ENCODE peak calls at places on chromosomes 2 and 18, in six cellular contexts. One of them, this sample, is unnamed.

GRCh38 chr2:165462433-165462832 is 7.1 kb upstream of the CSRNP3 start:
- DNase-seq in H9: no peak
- DNase-seq in CD4-positive, alpha-beta T cell: no peak
- DNase-seq in heart left ventricle: no peak
- DNase-seq in HepG2: no peak
- DNase-seq in dorsolateral prefrontal cortex: no peak
- DNase-seq in this sample: no peak

GRCh38 chr2:101113441-101114267 is 37.5 kb downstream of the TBC1D8 start:
- DNase-seq in H9: peak
- DNase-seq in CD4-positive, alpha-beta T cell: no peak
- DNase-seq in heart left ventricle: no peak
- DNase-seq in HepG2: peak
- DNase-seq in dorsolateral prefrontal cortex: no peak
- DNase-seq in this sample: no peak

GRCh38 chr18:68679531-68679930 is 35.4 kb downstream of the TMX3 start:
- DNase-seq in H9: no peak
- DNase-seq in CD4-positive, alpha-beta T cell: no peak
- DNase-seq in heart left ventricle: no peak
- DNase-seq in HepG2: no peak
- DNase-seq in dorsolateral prefrontal cortex: peak
- DNase-seq in this sample: no peak

GRCh38 chr18:68397241-68398035 is 317.5 kb downstream of the TMX3 start:
- DNase-seq in H9: no peak
- DNase-seq in CD4-positive, alpha-beta T cell: no peak
- DNase-seq in heart left ventricle: no peak
- DNase-seq in HepG2: no peak
- DNase-seq in dorsolateral prefrontal cortex: no peak
- DNase-seq in this sample: no peak

GRCh38 chr18:33201509-33201926 is 239.0 kb downstream of the CCDC178 start:
- DNase-seq in H9: peak
- DNase-seq in CD4-positive, alpha-beta T cell: no peak
- DNase-seq in heart left ventricle: no peak
- DNase-seq in HepG2: peak
- DNase-seq in dorsolateral prefrontal cortex: no peak
- DNase-seq in this sample: no peak

GRCh38 chr2:112661656-112662305 is 16.0 kb downstream of the SLC20A1 start:
- DNase-seq in H9: no peak
- DNase-seq in CD4-positive, alpha-beta T cell: no peak
- DNase-seq in heart left ventricle: no peak
- DNase-seq in HepG2: no peak
- DNase-seq in dorsolateral prefrontal cortex: no peak
- DNase-seq in this sample: no peak

GRCh38 chr2:17058772-17059402 is 393.3 kb upstream of the CYRIA start:
- DNase-seq in H9: peak
- DNase-seq in CD4-positive, alpha-beta T cell: no peak
- DNase-seq in heart left ventricle: no peak
- DNase-seq in HepG2: no peak
- DNase-seq in dorsolateral prefrontal cortex: no peak
- DNase-seq in this sample: no peak

GRCh38 chr18:57801379-57802165 is 1.5 kb downstream of the ATP8B1 start:
- DNase-seq in H9: peak
- DNase-seq in CD4-positive, alpha-beta T cell: no peak
- DNase-seq in heart left ventricle: peak
- DNase-seq in HepG2: no peak
- DNase-seq in dorsolateral prefrontal cortex: no peak
- DNase-seq in this sample: no peak

GRCh38 chr2:191274404-191274803 is 29.2 kb downstream of the MYO1B start:
- DNase-seq in H9: no peak
- DNase-seq in CD4-positive, alpha-beta T cell: no peak
- DNase-seq in heart left ventricle: no peak
- DNase-seq in HepG2: no peak
- DNase-seq in dorsolateral prefrontal cortex: no peak
- DNase-seq in this sample: no peak

GRCh38 chr18:34744569-34744968 is 34.5 kb downstream of the DTNA start:
- DNase-seq in H9: no peak
- DNase-seq in CD4-positive, alpha-beta T cell: no peak
- DNase-seq in heart left ventricle: no peak
- DNase-seq in HepG2: no peak
- DNase-seq in dorsolateral prefrontal cortex: no peak
- DNase-seq in this sample: no peak

GRCh38 chr2:159076233-159076632 is 107.8 kb downstream of the TANC1 start:
- DNase-seq in H9: no peak
- DNase-seq in CD4-positive, alpha-beta T cell: no peak
- DNase-seq in heart left ventricle: no peak
- DNase-seq in HepG2: no peak
- DNase-seq in dorsolateral prefrontal cortex: no peak
- DNase-seq in this sample: no peak

GRCh38 chr2:162062559-162062958 is 11.5 kb downstream of the DPP4 start:
- DNase-seq in H9: no peak
- DNase-seq in CD4-positive, alpha-beta T cell: no peak
- DNase-seq in heart left ventricle: no peak
- DNase-seq in HepG2: no peak
- DNase-seq in dorsolateral prefrontal cortex: no peak
- DNase-seq in this sample: no peak

GRCh38 chr2:228507231-228507824 is 325.8 kb upstream of the SPHKAP start:
- DNase-seq in H9: no peak
- DNase-seq in CD4-positive, alpha-beta T cell: no peak
- DNase-seq in heart left ventricle: no peak
- DNase-seq in HepG2: no peak
- DNase-seq in dorsolateral prefrontal cortex: no peak
- DNase-seq in this sample: no peak

GRCh38 chr2:232490221-232491138 is 2.8 kb upstream of the ECEL1 start:
- DNase-seq in H9: peak
- DNase-seq in CD4-positive, alpha-beta T cell: no peak
- DNase-seq in heart left ventricle: no peak
- DNase-seq in HepG2: no peak
- DNase-seq in dorsolateral prefrontal cortex: no peak
- DNase-seq in this sample: peak

GRCh38 chr2:230258483-230258882 is 32.9 kb downstream of the SP140 start:
- DNase-seq in H9: no peak
- DNase-seq in CD4-positive, alpha-beta T cell: no peak
- DNase-seq in heart left ventricle: no peak
- DNase-seq in HepG2: no peak
- DNase-seq in dorsolateral prefrontal cortex: no peak
- DNase-seq in this sample: no peak

GRCh38 chr18:52060612-52061259 is 279.3 kb upstream of the DCC start:
- DNase-seq in H9: peak
- DNase-seq in CD4-positive, alpha-beta T cell: no peak
- DNase-seq in heart left ventricle: no peak
- DNase-seq in HepG2: peak
- DNase-seq in dorsolateral prefrontal cortex: no peak
- DNase-seq in this sample: no peak

GRCh38 chr18:52069201-52069600 is 270.8 kb upstream of the DCC start:
- DNase-seq in H9: no peak
- DNase-seq in CD4-positive, alpha-beta T cell: no peak
- DNase-seq in heart left ventricle: no peak
- DNase-seq in HepG2: no peak
- DNase-seq in dorsolateral prefrontal cortex: no peak
- DNase-seq in this sample: no peak

DNA sequence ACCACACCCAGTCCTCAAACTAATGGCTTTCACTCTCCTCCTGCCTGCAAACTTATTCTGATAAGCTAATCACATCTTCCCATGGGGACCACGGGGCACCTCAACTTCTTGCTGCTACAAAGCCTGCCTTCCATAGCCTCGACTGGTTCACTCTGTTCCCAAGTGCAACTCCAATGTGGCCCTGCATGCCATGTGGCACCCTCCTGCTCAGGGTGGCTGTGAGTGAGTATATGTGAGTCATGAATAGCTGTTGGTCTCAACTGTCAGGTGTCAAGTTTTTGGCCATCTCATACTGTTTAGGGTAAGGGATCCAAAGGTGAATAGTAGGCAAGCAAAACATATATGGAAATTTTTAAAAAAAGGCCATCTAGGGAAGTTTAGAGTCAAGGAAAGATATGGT is 276.1 kb upstream of the DCC start:
- DNase-seq in H9: no peak
- DNase-seq in CD4-positive, alpha-beta T cell: no peak
- DNase-seq in heart left ventricle: no peak
- DNase-seq in HepG2: no peak
- DNase-seq in dorsolateral prefrontal cortex: no peak
- DNase-seq in this sample: no peak
- TF ChIP-seq CTCF in H9: no peak
- TF ChIP-seq CTCF in CD4-positive, alpha-beta T cell: no peak
- TF ChIP-seq CTCF in heart left ventricle: no peak
- TF ChIP-seq CTCF in HepG2: no peak
- TF ChIP-seq CTCF in dorsolateral prefrontal cortex: no peak
- TF ChIP-seq CTCF in this sample: no peak

GRCh38 chr2:96869281-96869823 is 528 bp downstream of the SEMA4C start:
- DNase-seq in H9: no peak
- DNase-seq in CD4-positive, alpha-beta T cell: no peak
- DNase-seq in heart left ventricle: peak
- DNase-seq in HepG2: peak
- DNase-seq in dorsolateral prefrontal cortex: no peak
- DNase-seq in this sample: peak
- TF ChIP-seq CTCF in H9: peak
- TF ChIP-seq CTCF in CD4-positive, alpha-beta T cell: no peak
- TF ChIP-seq CTCF in heart left ventricle: peak
- TF ChIP-seq CTCF in HepG2: no peak
- TF ChIP-seq CTCF in dorsolateral prefrontal cortex: no peak
- TF ChIP-seq CTCF in this sample: peak

GRCh38 chr2:1675633-1676032 is 68.7 kb downstream of the PXDN start:
- DNase-seq in H9: no peak
- DNase-seq in CD4-positive, alpha-beta T cell: no peak
- DNase-seq in heart left ventricle: no peak
- DNase-seq in HepG2: no peak
- DNase-seq in dorsolateral prefrontal cortex: no peak
- DNase-seq in this sample: no peak
- TF ChIP-seq CTCF in H9: no peak
- TF ChIP-seq CTCF in CD4-positive, alpha-beta T cell: no peak
- TF ChIP-seq CTCF in heart left ventricle: no peak
- TF ChIP-seq CTCF in HepG2: no peak
- TF ChIP-seq CTCF in dorsolateral prefrontal cortex: peak
- TF ChIP-seq CTCF in this sample: no peak

GRCh38 chr2:55751966-55752365 is 58.3 kb upstream of the PNPT1 start:
- DNase-seq in H9: no peak
- DNase-seq in CD4-positive, alpha-beta T cell: no peak
- DNase-seq in heart left ventricle: no peak
- DNase-seq in HepG2: no peak
- DNase-seq in dorsolateral prefrontal cortex: no peak
- DNase-seq in this sample: no peak
- TF ChIP-seq CTCF in H9: no peak
- TF ChIP-seq CTCF in CD4-positive, alpha-beta T cell: no peak
- TF ChIP-seq CTCF in heart left ventricle: no peak
- TF ChIP-seq CTCF in HepG2: no peak
- TF ChIP-seq CTCF in dorsolateral prefrontal cortex: no peak
- TF ChIP-seq CTCF in this sample: no peak

This sample was measured in left ventricle myocardium inferior.